ENCODE peak calls at places on chromosomes 7 and 10, in seven cellular contexts. One of them, this sample, is unnamed.

GRCh38 chr10:72079356-72079755 is 9.0 kb downstream of the SPOCK2 start:
- DNase-seq in iPS-NIHi11: no peak
- DNase-seq in GM12865: peak
- DNase-seq in glomerular endothelial cell: no peak
- DNase-seq in MM.1S: no peak
- DNase-seq in neural progenitor cell: peak
- DNase-seq in pons: no peak
- DNase-seq in this sample: no peak

GRCh38 chr10:3239066-3239919 is 66.7 kb upstream of the PITRM1 start:
- DNase-seq in iPS-NIHi11: peak
- DNase-seq in GM12865: peak
- DNase-seq in glomerular endothelial cell: no peak
- DNase-seq in MM.1S: peak
- DNase-seq in neural progenitor cell: peak
- DNase-seq in pons: peak
- DNase-seq in this sample: peak

GRCh38 chr10:79928028-79928583 is 20.8 kb downstream of the SFTPD start:
- DNase-seq in iPS-NIHi11: peak
- DNase-seq in GM12865: no peak
- DNase-seq in glomerular endothelial cell: no peak
- DNase-seq in MM.1S: no peak
- DNase-seq in neural progenitor cell: no peak
- DNase-seq in pons: no peak
- DNase-seq in this sample: no peak

GRCh38 chr7:103048833-103049232 is 25.8 kb downstream of the FBXL13 start:
- DNase-seq in iPS-NIHi11: no peak
- DNase-seq in GM12865: no peak
- DNase-seq in glomerular endothelial cell: no peak
- DNase-seq in MM.1S: no peak
- DNase-seq in neural progenitor cell: peak
- DNase-seq in pons: no peak
- DNase-seq in this sample: no peak

GRCh38 chr10:124174673-124175645 is 81.6 kb upstream of the CHST15 start:
- DNase-seq in iPS-NIHi11: no peak
- DNase-seq in GM12865: no peak
- DNase-seq in glomerular endothelial cell: no peak
- DNase-seq in MM.1S: no peak
- DNase-seq in neural progenitor cell: no peak
- DNase-seq in pons: no peak
- DNase-seq in this sample: no peak

GRCh38 chr10:68880181-68880580 is 20.9 kb upstream of the DDX50 start:
- DNase-seq in iPS-NIHi11: no peak
- DNase-seq in GM12865: no peak
- DNase-seq in glomerular endothelial cell: no peak
- DNase-seq in MM.1S: no peak
- DNase-seq in neural progenitor cell: no peak
- DNase-seq in pons: no peak
- DNase-seq in this sample: no peak

GRCh38 chr10:52092390-52092789 is 221.7 kb upstream of the DKK1 start:
- DNase-seq in iPS-NIHi11: no peak
- DNase-seq in GM12865: no peak
- DNase-seq in glomerular endothelial cell: no peak
- DNase-seq in MM.1S: no peak
- DNase-seq in neural progenitor cell: no peak
- DNase-seq in pons: no peak
- DNase-seq in this sample: no peak

GRCh38 chr10:72665925-72666324 is 26.0 kb upstream of the MCU start:
- DNase-seq in iPS-NIHi11: no peak
- DNase-seq in GM12865: no peak
- DNase-seq in glomerular endothelial cell: no peak
- DNase-seq in MM.1S: no peak
- DNase-seq in neural progenitor cell: no peak
- DNase-seq in pons: no peak
- DNase-seq in this sample: peak

GRCh38 chr7:130488376-130489139 is 3.3 kb upstream of the MEST start:
- DNase-seq in iPS-NIHi11: no peak
- DNase-seq in GM12865: no peak
- DNase-seq in glomerular endothelial cell: no peak
- DNase-seq in MM.1S: no peak
- DNase-seq in neural progenitor cell: no peak
- DNase-seq in pons: peak
- DNase-seq in this sample: peak

GRCh38 chr7:27901028-27901760 is 161.2 kb downstream of the TAX1BP1 start:
- DNase-seq in iPS-NIHi11: no peak
- DNase-seq in GM12865: peak
- DNase-seq in glomerular endothelial cell: no peak
- DNase-seq in MM.1S: peak
- DNase-seq in neural progenitor cell: no peak
- DNase-seq in pons: peak
- DNase-seq in this sample: no peak

GRCh38 chr10:24822557-24822956 is 98.9 kb upstream of the ARHGAP21 start:
- DNase-seq in iPS-NIHi11: no peak
- DNase-seq in GM12865: peak
- DNase-seq in glomerular endothelial cell: no peak
- DNase-seq in MM.1S: no peak
- DNase-seq in neural progenitor cell: no peak
- DNase-seq in pons: no peak
- DNase-seq in this sample: no peak

GRCh38 chr10:1626835-1627234 is 110.5 kb downstream of the ADARB2 start:
- DNase-seq in iPS-NIHi11: no peak
- DNase-seq in GM12865: no peak
- DNase-seq in glomerular endothelial cell: no peak
- DNase-seq in MM.1S: no peak
- DNase-seq in neural progenitor cell: no peak
- DNase-seq in pons: no peak
- DNase-seq in this sample: no peak

GRCh38 chr10:121521794-121522556 is 76.3 kb downstream of the FGFR2 start:
- DNase-seq in iPS-NIHi11: no peak
- DNase-seq in GM12865: no peak
- DNase-seq in glomerular endothelial cell: no peak
- DNase-seq in MM.1S: no peak
- DNase-seq in neural progenitor cell: no peak
- DNase-seq in pons: no peak
- DNase-seq in this sample: no peak

GRCh38 chr7:35680403-35681013 is 14.4 kb downstream of the HERPUD2 start:
- DNase-seq in iPS-NIHi11: no peak
- DNase-seq in GM12865: no peak
- DNase-seq in glomerular endothelial cell: no peak
- DNase-seq in MM.1S: no peak
- DNase-seq in neural progenitor cell: no peak
- DNase-seq in pons: no peak
- DNase-seq in this sample: no peak

GRCh38 chr7:24757799-24758275 is 573 bp upstream of the GSDME start:
- DNase-seq in iPS-NIHi11: peak
- DNase-seq in GM12865: peak
- DNase-seq in glomerular endothelial cell: no peak
- DNase-seq in MM.1S: no peak
- DNase-seq in neural progenitor cell: peak
- DNase-seq in pons: peak
- DNase-seq in this sample: peak

GRCh38 chr10:127353544-127353943 is 157.2 kb upstream of the INSYN2A start:
- DNase-seq in iPS-NIHi11: no peak
- DNase-seq in GM12865: no peak
- DNase-seq in glomerular endothelial cell: no peak
- DNase-seq in MM.1S: no peak
- DNase-seq in neural progenitor cell: no peak
- DNase-seq in pons: no peak
- DNase-seq in this sample: no peak

GRCh38 chr10:93916257-93917063 is 22.7 kb downstream of the SLC35G1 start:
- DNase-seq in iPS-NIHi11: peak
- DNase-seq in GM12865: no peak
- DNase-seq in glomerular endothelial cell: no peak
- DNase-seq in MM.1S: peak
- DNase-seq in neural progenitor cell: peak
- DNase-seq in pons: peak
- DNase-seq in this sample: no peak

GRCh38 chr10:50360486-50360885 is 109.2 kb upstream of the ASAH2 start:
- DNase-seq in iPS-NIHi11: no peak
- DNase-seq in GM12865: no peak
- DNase-seq in glomerular endothelial cell: no peak
- DNase-seq in MM.1S: no peak
- DNase-seq in neural progenitor cell: no peak
- DNase-seq in pons: peak
- DNase-seq in this sample: no peak

GRCh38 chr7:158685727-158686126 is 18.9 kb downstream of the NCAPG2 start:
- DNase-seq in iPS-NIHi11: no peak
- DNase-seq in GM12865: no peak
- DNase-seq in glomerular endothelial cell: no peak
- DNase-seq in MM.1S: no peak
- DNase-seq in neural progenitor cell: no peak
- DNase-seq in pons: no peak
- DNase-seq in this sample: no peak

GRCh38 chr7:80284848-80285247 is 150.2 kb downstream of the GNAI1 start:
- DNase-seq in iPS-NIHi11: no peak
- DNase-seq in GM12865: no peak
- DNase-seq in glomerular endothelial cell: no peak
- DNase-seq in MM.1S: no peak
- DNase-seq in neural progenitor cell: no peak
- DNase-seq in pons: no peak
- DNase-seq in this sample: peak